ENCODE peak calls at places on chromosome 19, in nine cellular contexts. W is Peyer's patch, H is tibial nerve, L is breast epithelium, R is heart left ventricle, N is uterus, P is ovary, J is body of pancreas, Q is esophagus muscularis mucosa. I is an unnamed sample.

GRCh38 chr19:55088543-55089265 is 13.0 kb downstream of the EPS8L1 start:
- DNase-seq in W (peak), H (peak), L (no peak), R (peak), N (peak), P (peak), J (peak), Q (no peak), I (no peak)

GRCh38 chr19:7263521-7263920 is 30.7 kb downstream of the INSR start:
- DNase-seq in W (no peak), H (no peak), L (no peak), R (no peak), N (no peak), P (no peak), J (no peak), Q (no peak), I (no peak)

GRCh38 chr19:55643733-55644116 is 276 bp downstream of the ZNF581 start:
- DNase-seq in W (no peak), H (no peak), L (no peak), R (no peak), N (no peak), P (no peak), J (no peak), Q (no peak), I (no peak)

GRCh38 chr19:10074153-10074552 is 12.0 kb upstream of the SHFL start:
- DNase-seq in W (peak), H (no peak), L (no peak), R (no peak), N (no peak), P (no peak), J (no peak), Q (no peak), I (no peak)

GRCh38 chr19:18905520-18906236 is 9.7 kb upstream of the CERS1 start:
- DNase-seq in W (no peak), H (no peak), L (no peak), R (no peak), N (no peak), P (no peak), J (no peak), Q (no peak), I (no peak)

GRCh38 chr19:24078688-24079087 is 8.3 kb upstream of the ZNF254 start:
- DNase-seq in W (no peak), H (no peak), L (no peak), R (no peak), N (no peak), P (no peak), J (no peak), Q (peak), I (no peak)

GRCh38 chr19:49212302-49212701 is 54.7 kb downstream of the TRPM4 start:
- DNase-seq in W (no peak), H (no peak), L (no peak), R (peak), N (no peak), P (no peak), J (peak), Q (no peak), I (no peak)

GRCh38 chr19:20423381-20424207 is 142.0 kb downstream of the ZNF737 start:
- DNase-seq in W (peak), H (peak), L (peak), R (peak), N (peak), P (peak), J (peak), Q (no peak), I (peak)

GRCh38 chr19:16435238-16435911 is 36.4 kb downstream of the EPS15L1 start:
- DNase-seq in W (no peak), H (peak), L (peak), R (peak), N (peak), P (peak), J (peak), Q (no peak), I (peak)

GRCh38 chr19:16303755-16304154 is 20.9 kb upstream of the KLF2 start:
- DNase-seq in W (no peak), H (no peak), L (no peak), R (no peak), N (peak), P (peak), J (no peak), Q (no peak), I (no peak)

GRCh38 chr19:56654151-56654550 is 11.2 kb downstream of the SMIM17 start:
- DNase-seq in W (no peak), H (no peak), L (no peak), R (no peak), N (no peak), P (no peak), J (no peak), Q (no peak), I (peak)

GRCh38 chr19:48393196-48393558 is 291 bp upstream of the GRIN2D start:
- DNase-seq in W (no peak), H (no peak), L (no peak), R (no peak), N (no peak), P (no peak), J (no peak), Q (no peak), I (no peak)

GRCh38 chr19:53037101-53038097 is 7.1 kb upstream of the ERVV-2 start:
- DNase-seq in W (no peak), H (no peak), L (no peak), R (peak), N (no peak), P (no peak), J (peak), Q (no peak), I (peak)

GRCh38 chr19:19057720-19058119 is 6.1 kb upstream of the SLC25A42 start:
- DNase-seq in W (no peak), H (no peak), L (no peak), R (no peak), N (no peak), P (no peak), J (no peak), Q (no peak), I (no peak)

GRCh38 chr19:16371540-16371986 is 46.9 kb downstream of the KLF2 start:
- DNase-seq in W (peak), H (no peak), L (no peak), R (peak), N (no peak), P (no peak), J (no peak), Q (no peak), I (peak)

GRCh38 chr19:14758816-14759215 is 19.5 kb downstream of the ADGRE2 start:
- DNase-seq in W (no peak), H (no peak), L (no peak), R (no peak), N (no peak), P (no peak), J (no peak), Q (no peak), I (no peak)

GRCh38 chr19:47110521-47111080 is 3.0 kb downstream of the ZC3H4 start:
- DNase-seq in W (peak), H (no peak), L (no peak), R (no peak), N (no peak), P (no peak), J (peak), Q (no peak), I (no peak)

GRCh38 chr19:18939163-18939562 is 1.9 kb downstream of the HOMER3 start:
- DNase-seq in W (no peak), H (no peak), L (no peak), R (no peak), N (no peak), P (no peak), J (no peak), Q (no peak), I (no peak)

GRCh38 chr19:34428549-34429285 is 536 bp downstream of the UBA2 start:
- DNase-seq in W (no peak), H (peak), L (no peak), R (peak), N (no peak), P (no peak), J (no peak), Q (no peak), I (peak)

GRCh38 chr19:41746593-41747227 is 8.6 kb upstream of the CEACAM6 start:
- DNase-seq in W (no peak), H (no peak), L (no peak), R (no peak), N (no peak), P (no peak), J (peak), Q (no peak), I (peak)

GRCh38 chr19:54100560-54100959 is at the start of gene OSCAR:
- DNase-seq in W (no peak), H (no peak), L (no peak), R (no peak), N (no peak), P (no peak), J (no peak), Q (no peak), I (no peak)

GRCh38 chr19:33689138-33689746 is 67.5 kb downstream of the CHST8 start:
- DNase-seq in W (no peak), H (no peak), L (no peak), R (no peak), N (no peak), P (no peak), J (no peak), Q (no peak), I (peak)

GRCh38 chr19:1490020-1490310 is 185 bp downstream of the PCSK4 start:
- DNase-seq in W (no peak), H (no peak), L (no peak), R (no peak), N (no peak), P (no peak), J (no peak), Q (no peak), I (no peak)

GRCh38 chr19:17234911-17235617 is 9.0 kb downstream of the OCEL1 start:
- DNase-seq in W (peak), H (no peak), L (peak), R (no peak), N (peak), P (peak), J (peak), Q (no peak), I (no peak)

GRCh38 chr19:15550847-15551182 is 42.5 kb downstream of the CYP4F22 start:
- DNase-seq in W (no peak), H (no peak), L (no peak), R (no peak), N (no peak), P (no peak), J (no peak), Q (no peak), I (no peak)

GRCh38 chr19:29664753-29665214 is 477 bp upstream of the PLEKHF1 start:
- DNase-seq in W (no peak), H (no peak), L (no peak), R (no peak), N (no peak), P (no peak), J (no peak), Q (no peak), I (no peak)
- TF ChIP-seq CTCF in W (no peak), H (peak), L (no peak), R (peak), N (peak), P (no peak), J (no peak), Q (no peak), I (no peak)

DNA sequence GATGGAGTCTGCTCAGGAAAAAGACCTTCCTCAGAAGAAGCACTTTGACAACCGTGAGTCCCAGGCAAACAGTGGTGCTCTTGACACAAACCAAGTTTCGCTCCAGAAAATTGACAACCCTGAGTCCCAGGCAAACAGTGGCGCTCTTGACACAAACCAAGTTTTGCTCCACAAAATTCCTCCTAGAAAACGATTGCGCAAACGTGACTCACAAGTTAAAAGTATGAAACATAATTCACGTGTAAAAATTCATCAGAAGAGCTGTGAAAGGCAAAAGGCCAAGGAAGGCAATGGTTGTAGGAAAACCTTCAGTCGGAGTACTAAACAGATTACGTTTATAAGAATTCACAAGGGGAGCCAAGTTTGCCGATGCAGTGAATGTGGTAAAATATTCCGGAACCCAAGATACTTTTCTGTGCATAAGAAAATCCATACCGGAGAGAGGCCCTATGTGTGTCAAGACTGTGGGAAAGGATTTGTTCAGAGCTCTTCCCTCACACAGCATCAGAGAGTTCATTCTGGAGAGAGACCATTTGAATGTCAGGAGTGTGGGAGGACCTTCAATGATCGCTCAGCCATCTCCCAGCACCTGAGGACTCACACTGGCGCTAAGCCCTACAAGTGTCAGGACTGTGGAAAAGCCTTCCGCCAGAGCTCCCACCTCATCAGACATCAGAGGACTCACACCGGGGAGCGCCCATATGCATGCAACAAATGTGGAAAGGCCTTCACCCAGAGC is 16.2 kb upstream of the ZNF544 start:
- DNase-seq in W (no peak), H (no peak), L (no peak), R (no peak), N (no peak), P (no peak), J (no peak), Q (no peak), I (no peak)
- H3K4me3 ChIP-seq in W (no peak), H (no peak), L (no peak), R (no peak), N (no peak), P (no peak), J (no peak), Q (no peak), I (no peak)

GRCh38 chr19:45451181-45451849 is 16.5 kb upstream of the FOSB start:
- DNase-seq in W (peak), H (no peak), L (peak), R (no peak), N (peak), P (peak), J (peak), Q (no peak), I (no peak)
- TF ChIP-seq POLR2A in W (no peak), H (no peak), L (peak), R (no peak), N (no peak), P (no peak), J (no peak), Q (no peak), I (no peak)

GRCh38 chr19:35644206-35644986 is 2.9 kb downstream of the ETV2 start:
- DNase-seq in W (peak), H (peak), L (peak), R (peak), N (peak), P (peak), J (peak), Q (peak), I (peak)
- TF ChIP-seq CTCF in W (no peak), H (no peak), L (no peak), R (no peak), N (no peak), P (no peak), J (no peak), Q (no peak), I (no peak)

DNA sequence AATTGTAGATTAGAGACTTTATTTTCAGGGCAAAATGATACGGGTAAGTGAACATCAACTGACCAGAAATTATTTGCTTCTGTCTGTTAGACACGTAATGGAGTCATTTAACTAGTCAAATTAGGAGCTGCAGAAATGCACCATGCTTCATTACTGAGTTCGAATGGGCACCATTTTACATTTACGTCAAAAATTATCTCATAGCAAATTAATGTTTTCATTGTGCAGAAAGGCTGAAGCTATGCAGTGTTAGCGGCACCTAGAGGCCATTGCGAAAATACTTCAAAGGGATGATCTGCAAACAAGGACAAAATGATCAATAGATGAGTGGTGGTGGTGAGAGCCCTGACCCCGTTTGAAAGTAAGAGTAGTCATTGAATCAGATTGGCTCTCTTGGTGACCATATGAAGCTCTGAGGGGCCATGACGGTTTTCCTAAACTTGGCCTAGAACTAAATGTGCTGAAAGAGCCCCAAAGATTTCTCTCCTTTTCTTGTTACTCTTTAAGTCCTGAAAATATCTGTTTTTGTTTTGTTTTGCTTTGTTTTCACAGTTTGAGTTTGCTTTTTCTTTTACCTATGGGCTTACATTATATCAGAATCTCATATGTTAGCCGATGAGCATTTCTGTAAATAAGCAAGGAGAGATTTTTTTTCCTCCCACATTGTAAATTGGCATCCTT is 277.9 kb downstream of the ZNF536 start:
- DNase-seq in W (no peak), H (peak), L (no peak), R (no peak), N (no peak), P (no peak), J (peak), Q (no peak), I (peak)
- H3K4me3 ChIP-seq in W (no peak), H (no peak), L (no peak), R (no peak), N (no peak), P (no peak), J (no peak), Q (no peak), I (no peak)

GRCh38 chr19:2543463-2544442 is 67.8 kb downstream of the GADD45B start:
- DNase-seq in W (peak), H (peak), L (peak), R (peak), N (peak), P (peak), J (peak), Q (peak), I (peak)

GRCh38 chr19:2542341-2543069 is 66.6 kb downstream of the GADD45B start:
- DNase-seq in W (peak), H (no peak), L (no peak), R (no peak), N (no peak), P (no peak), J (no peak), Q (no peak), I (no peak)

GRCh38 chr19:2546128-2547032 is 70.5 kb downstream of the GADD45B start:
- DNase-seq in W (peak), H (peak), L (peak), R (peak), N (peak), P (no peak), J (peak), Q (peak), I (peak)

GRCh38 chr19:2547033-2547680 is 71.2 kb downstream of the GADD45B start:
- DNase-seq in W (no peak), H (no peak), L (no peak), R (no peak), N (no peak), P (no peak), J (no peak), Q (no peak), I (no peak)

DNA sequence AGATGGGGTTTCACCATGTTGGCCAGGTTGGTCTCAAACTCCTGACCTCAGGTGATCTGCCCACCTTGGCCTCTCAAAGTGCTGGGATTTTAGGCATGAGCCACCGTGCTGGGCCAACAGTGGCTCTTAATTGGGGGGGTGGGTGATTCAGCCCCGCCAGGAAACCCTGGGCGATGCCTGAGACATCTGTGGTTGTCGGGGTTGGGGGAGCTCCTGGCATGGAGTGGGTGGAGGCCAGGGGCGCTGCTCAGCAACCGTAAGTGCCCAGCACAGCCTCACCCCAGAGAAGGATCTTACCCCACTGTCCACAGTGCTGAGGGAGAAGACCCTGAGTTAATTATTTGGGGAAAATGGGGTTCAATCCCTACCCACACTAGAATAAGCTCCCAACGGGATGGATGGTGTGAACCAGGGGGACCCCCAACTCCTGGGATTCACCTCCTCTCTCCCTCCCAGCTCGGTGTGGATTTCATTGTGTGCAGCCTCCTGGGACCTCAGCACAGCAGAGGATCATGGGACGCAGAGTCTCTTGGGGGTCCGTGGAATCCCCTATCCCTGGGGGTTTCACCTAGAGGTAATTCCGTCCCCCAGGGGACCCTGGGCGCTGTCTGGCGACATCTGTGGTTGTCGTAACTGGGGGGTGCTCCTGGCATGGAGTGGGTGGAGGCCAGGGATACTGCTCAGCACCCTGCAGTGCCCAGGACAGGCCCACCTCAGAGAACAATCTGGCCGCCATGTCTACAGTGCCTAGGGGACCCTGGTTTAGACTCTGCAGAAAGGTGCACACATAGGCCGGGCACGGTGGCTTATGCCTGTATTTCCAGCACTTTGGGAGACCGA is 68.9 kb downstream of the GADD45B start:
- DNase-seq in W (no peak), H (no peak), L (no peak), R (no peak), N (no peak), P (no peak), J (no peak), Q (no peak), I (no peak)
- TF ChIP-seq POLR2A in W (no peak), H (no peak), L (no peak), R (no peak), N (no peak), P (no peak), J (no peak), Q (no peak), I (no peak)

GRCh38 chr19:27774337-27774736 is 1438.6 kb downstream of the UQCRFS1 start:
- DNase-seq in W (no peak), H (no peak), L (no peak), R (no peak), N (no peak), P (no peak), J (no peak), Q (no peak), I (no peak)
- TF ChIP-seq CTCF in W (no peak), H (no peak), L (no peak), R (no peak), N (no peak), P (no peak), J (no peak), Q (no peak), I (no peak)

DNA sequence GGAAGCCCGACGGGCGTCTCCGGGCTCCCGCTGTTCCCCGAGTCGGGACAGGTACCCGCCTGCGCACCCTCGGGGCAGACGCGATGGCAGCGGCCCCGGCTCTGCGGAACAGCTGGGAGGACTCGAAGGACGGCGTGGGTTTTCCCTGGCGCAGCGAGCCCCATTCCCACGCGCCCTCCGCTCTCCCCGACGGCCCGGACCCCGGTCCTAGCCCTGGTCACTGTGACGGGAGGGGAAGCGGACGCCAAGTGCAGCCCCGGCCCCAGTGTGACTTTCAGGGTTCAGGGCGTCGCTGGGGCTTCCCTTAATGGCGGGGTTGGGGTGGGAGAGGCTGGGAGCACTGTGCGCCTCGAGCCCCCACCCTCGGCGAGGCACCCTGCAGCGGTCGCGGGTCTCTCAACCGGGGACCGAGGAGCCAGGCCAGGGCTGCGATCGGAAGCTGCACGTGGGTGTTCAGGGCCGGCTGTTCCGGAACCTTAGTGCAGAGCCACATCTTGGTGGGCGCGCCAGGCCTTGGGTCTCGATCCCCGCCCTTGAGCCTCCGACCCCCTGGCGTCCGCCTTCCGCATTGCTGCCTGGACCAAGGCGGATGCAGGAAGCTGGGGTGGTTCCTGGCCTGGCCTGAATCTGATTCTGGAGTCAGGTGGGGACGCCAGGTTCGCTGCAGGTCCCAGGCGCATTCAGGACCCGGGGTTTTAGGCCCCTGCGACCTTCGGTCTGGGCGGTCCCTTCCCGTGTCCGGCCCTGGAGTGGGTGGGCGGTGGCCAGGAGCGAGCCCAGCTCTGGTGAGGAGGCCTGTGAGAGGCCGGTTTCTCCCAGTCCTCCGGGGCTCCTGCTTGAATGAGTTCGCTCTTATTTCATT is 3.5 kb downstream of the LGALS7B start:
- DNase-seq in W (peak), H (no peak), L (no peak), R (peak), N (no peak), P (no peak), J (no peak), Q (no peak), I (peak)
- H3K4me3 ChIP-seq in W (peak), H (peak), L (peak), R (no peak), N (no peak), P (peak), J (no peak), Q (peak), I (no peak)